ENCODE peak calls at places on chromosomes 12 and 14, in ten cellular contexts. One of them, this sample, is unnamed. For H3K27me3, the result is how much of the 10 kb centered on the place peaks cover.

GRCh38 chr12:15797818-15798217 is 8.6 kb upstream of the EPS8 start:
- DNase-seq in heart right ventricle: no peak
- DNase-seq in tibial artery: no peak
- DNase-seq in upper lobe of right lung: no peak
- DNase-seq in IMR-90: no peak
- DNase-seq in heart left ventricle: no peak
- DNase-seq in gastrocnemius medialis: no peak
- DNase-seq in aorta: no peak
- DNase-seq in SK-N-SH: no peak
- DNase-seq in tibial nerve: no peak
- DNase-seq in this sample: no peak

GRCh38 chr12:75818863-75819262 is 212.7 kb downstream of the PHLDA1 start:
- DNase-seq in heart right ventricle: no peak
- DNase-seq in tibial artery: no peak
- DNase-seq in upper lobe of right lung: no peak
- DNase-seq in IMR-90: peak
- DNase-seq in heart left ventricle: no peak
- DNase-seq in gastrocnemius medialis: no peak
- DNase-seq in aorta: no peak
- DNase-seq in SK-N-SH: no peak
- DNase-seq in tibial nerve: no peak
- DNase-seq in this sample: no peak

GRCh38 chr12:51848843-51849735 is 571 bp upstream of the FIGNL2 start:
- DNase-seq in heart right ventricle: peak
- DNase-seq in tibial artery: no peak
- DNase-seq in upper lobe of right lung: no peak
- DNase-seq in IMR-90: no peak
- DNase-seq in heart left ventricle: peak
- DNase-seq in gastrocnemius medialis: no peak
- DNase-seq in aorta: peak
- DNase-seq in SK-N-SH: peak
- DNase-seq in tibial nerve: no peak
- DNase-seq in this sample: no peak

GRCh38 chr14:22838631-22839041 is 2.3 kb downstream of the MMP14 start:
- DNase-seq in heart right ventricle: no peak
- DNase-seq in tibial artery: no peak
- DNase-seq in upper lobe of right lung: no peak
- DNase-seq in IMR-90: peak
- DNase-seq in heart left ventricle: no peak
- DNase-seq in gastrocnemius medialis: no peak
- DNase-seq in aorta: peak
- DNase-seq in SK-N-SH: no peak
- DNase-seq in tibial nerve: no peak
- DNase-seq in this sample: no peak

GRCh38 chr14:30267141-30267540 is 291.8 kb upstream of the G2E3 start:
- DNase-seq in heart right ventricle: no peak
- DNase-seq in tibial artery: no peak
- DNase-seq in upper lobe of right lung: no peak
- DNase-seq in IMR-90: peak
- DNase-seq in heart left ventricle: no peak
- DNase-seq in gastrocnemius medialis: no peak
- DNase-seq in aorta: no peak
- DNase-seq in SK-N-SH: no peak
- DNase-seq in tibial nerve: no peak
- DNase-seq in this sample: no peak

GRCh38 chr14:64601571-64601970 is 51.8 kb downstream of the PPP1R36 start:
- DNase-seq in heart right ventricle: no peak
- DNase-seq in tibial artery: no peak
- DNase-seq in upper lobe of right lung: no peak
- DNase-seq in IMR-90: no peak
- DNase-seq in heart left ventricle: no peak
- DNase-seq in gastrocnemius medialis: no peak
- DNase-seq in aorta: no peak
- DNase-seq in SK-N-SH: no peak
- DNase-seq in tibial nerve: no peak
- DNase-seq in this sample: no peak

GRCh38 chr12:128078311-128078851 is 188.6 kb upstream of the TMEM132C start:
- DNase-seq in heart right ventricle: no peak
- DNase-seq in tibial artery: no peak
- DNase-seq in upper lobe of right lung: no peak
- DNase-seq in IMR-90: no peak
- DNase-seq in heart left ventricle: no peak
- DNase-seq in gastrocnemius medialis: no peak
- DNase-seq in aorta: no peak
- DNase-seq in SK-N-SH: no peak
- DNase-seq in tibial nerve: no peak
- DNase-seq in this sample: no peak

GRCh38 chr12:15130521-15130920 is 90.7 kb downstream of the RERG start:
- DNase-seq in heart right ventricle: no peak
- DNase-seq in tibial artery: no peak
- DNase-seq in upper lobe of right lung: no peak
- DNase-seq in IMR-90: no peak
- DNase-seq in heart left ventricle: no peak
- DNase-seq in gastrocnemius medialis: no peak
- DNase-seq in aorta: no peak
- DNase-seq in SK-N-SH: no peak
- DNase-seq in tibial nerve: no peak
- DNase-seq in this sample: no peak

GRCh38 chr12:106767954-106768501 is 6.5 kb upstream of the RIC8B start:
- DNase-seq in heart right ventricle: no peak
- DNase-seq in tibial artery: no peak
- DNase-seq in upper lobe of right lung: no peak
- DNase-seq in IMR-90: no peak
- DNase-seq in heart left ventricle: no peak
- DNase-seq in gastrocnemius medialis: no peak
- DNase-seq in aorta: no peak
- DNase-seq in SK-N-SH: no peak
- DNase-seq in tibial nerve: no peak
- DNase-seq in this sample: no peak

GRCh38 chr12:106296179-106296877 is 6.2 kb upstream of the TCP11L2 start:
- DNase-seq in heart right ventricle: no peak
- DNase-seq in tibial artery: no peak
- DNase-seq in upper lobe of right lung: no peak
- DNase-seq in IMR-90: peak
- DNase-seq in heart left ventricle: no peak
- DNase-seq in gastrocnemius medialis: no peak
- DNase-seq in aorta: no peak
- DNase-seq in SK-N-SH: no peak
- DNase-seq in tibial nerve: no peak
- DNase-seq in this sample: no peak

GRCh38 chr14:58941666-58942065 is 246.8 kb upstream of the DAAM1 start:
- DNase-seq in heart right ventricle: no peak
- DNase-seq in tibial artery: no peak
- DNase-seq in upper lobe of right lung: no peak
- DNase-seq in IMR-90: peak
- DNase-seq in heart left ventricle: no peak
- DNase-seq in gastrocnemius medialis: no peak
- DNase-seq in aorta: no peak
- DNase-seq in SK-N-SH: no peak
- DNase-seq in tibial nerve: no peak
- DNase-seq in this sample: no peak

GRCh38 chr14:23727566-23728335 is 91.6 kb downstream of the DHRS2 start:
- DNase-seq in heart right ventricle: no peak
- DNase-seq in tibial artery: no peak
- DNase-seq in upper lobe of right lung: no peak
- DNase-seq in IMR-90: peak
- DNase-seq in heart left ventricle: no peak
- DNase-seq in gastrocnemius medialis: no peak
- DNase-seq in aorta: no peak
- DNase-seq in SK-N-SH: peak
- DNase-seq in tibial nerve: no peak
- DNase-seq in this sample: no peak

GRCh38 chr14:64465856-64466554 is 706 bp downstream of the AKAP5 start:
- DNase-seq in heart right ventricle: no peak
- DNase-seq in tibial artery: no peak
- DNase-seq in upper lobe of right lung: no peak
- DNase-seq in IMR-90: peak
- DNase-seq in heart left ventricle: no peak
- DNase-seq in gastrocnemius medialis: no peak
- DNase-seq in aorta: no peak
- DNase-seq in SK-N-SH: peak
- DNase-seq in tibial nerve: peak
- DNase-seq in this sample: no peak

GRCh38 chr12:122449317-122449716 is 26.8 kb upstream of the CLIP1 start:
- DNase-seq in heart right ventricle: no peak
- DNase-seq in tibial artery: no peak
- DNase-seq in upper lobe of right lung: peak
- DNase-seq in IMR-90: peak
- DNase-seq in heart left ventricle: no peak
- DNase-seq in gastrocnemius medialis: no peak
- DNase-seq in aorta: no peak
- DNase-seq in SK-N-SH: no peak
- DNase-seq in tibial nerve: no peak
- DNase-seq in this sample: no peak

GRCh38 chr12:79451988-79452387 is 238.8 kb downstream of the PAWR start:
- DNase-seq in heart right ventricle: peak
- DNase-seq in tibial artery: peak
- DNase-seq in upper lobe of right lung: no peak
- DNase-seq in IMR-90: peak
- DNase-seq in heart left ventricle: peak
- DNase-seq in gastrocnemius medialis: peak
- DNase-seq in aorta: no peak
- DNase-seq in SK-N-SH: peak
- DNase-seq in tibial nerve: peak
- DNase-seq in this sample: peak

GRCh38 chr12:75364918-75365317 is 26.0 kb upstream of the GLIPR1L2 start:
- DNase-seq in heart right ventricle: no peak
- DNase-seq in tibial artery: no peak
- DNase-seq in upper lobe of right lung: no peak
- DNase-seq in IMR-90: peak
- DNase-seq in heart left ventricle: peak
- DNase-seq in gastrocnemius medialis: peak
- DNase-seq in aorta: no peak
- DNase-seq in SK-N-SH: no peak
- DNase-seq in tibial nerve: no peak
- DNase-seq in this sample: no peak

GRCh38 chr14:60093606-60094005 is 1.9 kb downstream of the PCNX4 start:
- DNase-seq in heart right ventricle: no peak
- DNase-seq in tibial artery: no peak
- DNase-seq in upper lobe of right lung: no peak
- DNase-seq in IMR-90: peak
- DNase-seq in heart left ventricle: no peak
- DNase-seq in gastrocnemius medialis: no peak
- DNase-seq in aorta: no peak
- DNase-seq in SK-N-SH: no peak
- DNase-seq in tibial nerve: no peak
- DNase-seq in this sample: no peak

GRCh38 chr14:104066719-104067118 is 18.8 kb upstream of the ASPG start:
- DNase-seq in heart right ventricle: no peak
- DNase-seq in tibial artery: no peak
- DNase-seq in upper lobe of right lung: no peak
- DNase-seq in IMR-90: no peak
- DNase-seq in heart left ventricle: no peak
- DNase-seq in gastrocnemius medialis: no peak
- DNase-seq in aorta: no peak
- DNase-seq in SK-N-SH: no peak
- DNase-seq in tibial nerve: no peak
- DNase-seq in this sample: no peak
- H3K27me3 ChIP-seq in heart right ventricle: under half
- H3K27me3 ChIP-seq in tibial artery: under half
- H3K27me3 ChIP-seq in upper lobe of right lung: under half
- H3K27me3 ChIP-seq in IMR-90: under half
- H3K27me3 ChIP-seq in heart left ventricle: under half
- H3K27me3 ChIP-seq in gastrocnemius medialis: under half
- H3K27me3 ChIP-seq in aorta: under half
- H3K27me3 ChIP-seq in SK-N-SH: under half
- H3K27me3 ChIP-seq in tibial nerve: under half
- H3K27me3 ChIP-seq in this sample: under half

DNA sequence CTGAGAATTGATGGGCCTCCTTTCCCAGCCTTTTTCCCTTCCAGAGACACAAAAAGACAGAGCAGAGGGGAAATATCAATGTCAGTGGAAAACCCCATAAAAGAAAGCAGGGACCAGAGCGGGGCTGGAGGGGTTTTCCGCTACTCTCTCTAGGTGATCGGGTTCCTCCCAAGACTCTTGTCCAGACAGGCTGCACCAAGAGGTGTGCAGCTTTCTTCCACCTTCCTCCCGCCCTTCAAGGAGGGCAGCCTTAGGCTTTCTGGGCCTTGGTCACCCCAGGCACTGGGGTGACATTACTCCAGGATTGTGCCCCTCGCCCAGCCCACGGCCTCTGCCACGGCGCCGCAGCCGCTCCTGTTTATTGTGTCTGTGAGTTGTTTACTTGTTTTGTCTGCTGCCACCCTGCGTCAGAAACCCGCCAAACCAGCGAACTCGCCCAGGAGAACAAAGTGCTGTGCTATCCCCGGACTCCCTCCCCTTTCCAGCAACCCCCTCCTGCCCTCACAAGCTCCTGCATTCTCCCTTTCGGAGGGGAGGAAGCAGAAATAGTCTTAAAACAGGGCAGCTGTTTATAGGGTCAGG is 6.7 kb upstream of the HOXC6 start:
- DNase-seq in heart right ventricle: no peak
- DNase-seq in tibial artery: no peak
- DNase-seq in upper lobe of right lung: no peak
- DNase-seq in IMR-90: no peak
- DNase-seq in heart left ventricle: no peak
- DNase-seq in gastrocnemius medialis: peak
- DNase-seq in aorta: no peak
- DNase-seq in SK-N-SH: no peak
- DNase-seq in tibial nerve: no peak
- DNase-seq in this sample: no peak
- H3K27me3 ChIP-seq in heart right ventricle: half or more
- H3K27me3 ChIP-seq in tibial artery: under half
- H3K27me3 ChIP-seq in upper lobe of right lung: half or more
- H3K27me3 ChIP-seq in IMR-90: half or more
- H3K27me3 ChIP-seq in heart left ventricle: half or more
- H3K27me3 ChIP-seq in gastrocnemius medialis: under half
- H3K27me3 ChIP-seq in aorta: under half
- H3K27me3 ChIP-seq in SK-N-SH: under half
- H3K27me3 ChIP-seq in tibial nerve: under half
- H3K27me3 ChIP-seq in this sample: under half

DNA sequence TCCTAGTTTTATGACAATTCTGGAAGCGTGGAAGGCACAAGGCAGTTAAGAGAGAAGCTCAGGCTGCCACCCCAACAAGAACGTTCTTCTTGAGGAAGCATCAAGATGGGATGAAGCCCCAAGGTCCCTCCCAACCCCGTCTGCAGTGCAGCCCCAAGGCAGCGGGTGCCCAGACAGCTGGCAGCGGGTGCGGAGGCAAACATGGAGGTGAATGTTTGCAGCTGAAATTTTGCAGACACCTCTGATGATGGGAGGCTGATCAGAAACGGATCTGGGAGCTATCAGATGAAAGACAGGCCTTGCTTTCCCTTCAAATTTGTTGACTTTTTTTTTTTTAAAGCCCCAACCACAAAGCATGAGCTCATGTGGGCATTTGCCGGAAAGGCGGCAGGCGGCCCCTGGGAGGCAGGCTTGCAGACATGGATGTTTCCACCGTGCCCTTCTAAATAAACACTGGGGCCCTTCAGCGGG is 230.7 kb upstream of the RTL1 start:
- DNase-seq in heart right ventricle: no peak
- DNase-seq in tibial artery: no peak
- DNase-seq in upper lobe of right lung: no peak
- DNase-seq in IMR-90: no peak
- DNase-seq in heart left ventricle: no peak
- DNase-seq in gastrocnemius medialis: no peak
- DNase-seq in aorta: no peak
- DNase-seq in SK-N-SH: peak
- DNase-seq in tibial nerve: peak
- DNase-seq in this sample: no peak
- H3K27me3 ChIP-seq in heart right ventricle: under half
- H3K27me3 ChIP-seq in tibial artery: under half
- H3K27me3 ChIP-seq in upper lobe of right lung: under half
- H3K27me3 ChIP-seq in IMR-90: under half
- H3K27me3 ChIP-seq in heart left ventricle: under half
- H3K27me3 ChIP-seq in gastrocnemius medialis: under half
- H3K27me3 ChIP-seq in aorta: under half
- H3K27me3 ChIP-seq in SK-N-SH: under half
- H3K27me3 ChIP-seq in tibial nerve: under half
- H3K27me3 ChIP-seq in this sample: under half

GRCh38 chr12:34358198-34358597 is 335.9 kb downstream of the ALG10 start:
- DNase-seq in heart right ventricle: no peak
- DNase-seq in tibial artery: no peak
- DNase-seq in upper lobe of right lung: no peak
- DNase-seq in IMR-90: no peak
- DNase-seq in heart left ventricle: no peak
- DNase-seq in gastrocnemius medialis: no peak
- DNase-seq in aorta: no peak
- DNase-seq in SK-N-SH: no peak
- DNase-seq in tibial nerve: no peak
- DNase-seq in this sample: no peak
- H3K27me3 ChIP-seq in heart right ventricle: under half
- H3K27me3 ChIP-seq in tibial artery: half or more
- H3K27me3 ChIP-seq in upper lobe of right lung: under half
- H3K27me3 ChIP-seq in IMR-90: under half
- H3K27me3 ChIP-seq in heart left ventricle: under half
- H3K27me3 ChIP-seq in gastrocnemius medialis: under half
- H3K27me3 ChIP-seq in aorta: under half
- H3K27me3 ChIP-seq in SK-N-SH: half or more
- H3K27me3 ChIP-seq in tibial nerve: under half
- H3K27me3 ChIP-seq in this sample: under half